ENCODE peak calls at places on chromosomes 12 and 14, in seven cellular contexts. D, L, N, V, O, K and H are unnamed samples.

GRCh38 chr12:49105504-49106120 is 5.0 kb downstream of the LMBR1L start:
- DNase-seq in D (no peak), L (peak; percentile 46), N (no peak), V (no peak), O (no peak), K (no peak), H (no peak)

GRCh38 chr14:104579507-104579906 is at the start of gene C14orf180:
- DNase-seq in D (no peak), L (no peak), N (no peak), V (no peak), O (no peak), K (no peak), H (no peak)

GRCh38 chr14:58488550-58488949 is 61.0 kb downstream of the KIAA0586 start:
- DNase-seq in D (no peak), L (peak; percentile 52), N (no peak), V (no peak), O (peak; percentile 48), K (no peak), H (peak; percentile 13)

GRCh38 chr12:15131462-15131861 is 89.8 kb downstream of the RERG start:
- DNase-seq in D (no peak), L (no peak), N (no peak), V (no peak), O (peak; percentile 91), K (no peak), H (no peak)

GRCh38 chr12:49232940-49233841 is 31.7 kb upstream of the TUBA1C start:
- DNase-seq in D (peak; percentile 39), L (peak; percentile 53), N (no peak), V (peak; percentile 35), O (peak; percentile 55), K (peak; percentile 51), H (no peak)

GRCh38 chr12:82627799-82628198 is 58.9 kb upstream of the TMTC2 start:
- DNase-seq in D (no peak), L (peak; percentile 67), N (peak; percentile 13), V (no peak), O (peak; percentile 51), K (no peak), H (no peak)

GRCh38 chr12:89160716-89161123 is 191.6 kb downstream of the DUSP6 start:
- DNase-seq in D (no peak), L (peak; percentile 73), N (no peak), V (peak; percentile 22), O (peak; percentile 94), K (peak; percentile 65), H (peak; percentile 56)

GRCh38 chr12:32501835-32502333 is 102.5 kb downstream of the FGD4 start:
- DNase-seq in D (peak; percentile 77), L (peak; percentile 92), N (peak; percentile 51), V (peak; percentile 51), O (peak; percentile 95), K (no peak), H (no peak)

GRCh38 chr14:55756078-55756477 is 176.1 kb downstream of the KTN1 start:
- DNase-seq in D (no peak), L (no peak), N (no peak), V (no peak), O (no peak), K (no peak), H (no peak)

GRCh38 chr12:47903927-47904646 is 707 bp downstream of the VDR start:
- DNase-seq in D (no peak), L (peak; percentile 78), N (peak; percentile 62), V (peak; percentile 54), O (peak; percentile 90), K (peak; percentile 73), H (peak; percentile 81)

GRCh38 chr14:25150401-25150800 is 100.5 kb upstream of the STXBP6 start:
- DNase-seq in D (no peak), L (peak; percentile 53), N (no peak), V (no peak), O (peak; percentile 83), K (no peak), H (no peak)

GRCh38 chr14:101473795-101474562 is 87.3 kb upstream of the DIO3 start:
- DNase-seq in D (no peak), L (no peak), N (no peak), V (no peak), O (no peak), K (no peak), H (no peak)

GRCh38 chr14:95776798-95777615 is 63.1 kb upstream of the TCL1A start:
- DNase-seq in D (no peak), L (no peak), N (no peak), V (no peak), O (no peak), K (no peak), H (no peak)

GRCh38 chr12:94777936-94778335 is 127.6 kb upstream of the TMCC3 start:
- DNase-seq in D (no peak), L (no peak), N (no peak), V (no peak), O (no peak), K (no peak), H (no peak)

GRCh38 chr12:90741611-90742010 is 213.4 kb downstream of the CCER1 start:
- DNase-seq in D (no peak), L (peak; percentile 1), N (no peak), V (no peak), O (peak; percentile 56), K (no peak), H (no peak)

GRCh38 chr12:34289431-34290190 is 267.3 kb downstream of the ALG10 start:
- DNase-seq in D (peak; percentile 9), L (no peak), N (no peak), V (no peak), O (no peak), K (peak; percentile 18), H (no peak)

GRCh38 chr14:61152851-61153364 is 128.2 kb downstream of the TMEM30B start:
- DNase-seq in D (no peak), L (peak; percentile 38), N (peak; percentile 73), V (no peak), O (peak; percentile 54), K (no peak), H (no peak)

GRCh38 chr14:26655128-26655527 is 57.3 kb upstream of the NOVA1 start:
- DNase-seq in D (no peak), L (no peak), N (no peak), V (no peak), O (no peak), K (no peak), H (no peak)

GRCh38 chr14:22432348-22432976 is 156.6 kb downstream of the DAD1 start:
- DNase-seq in D (no peak), L (peak; percentile 98), N (peak; percentile 96), V (peak; percentile 60), O (peak; percentile 89), K (no peak), H (no peak)

GRCh38 chr14:102899516-102899900 is 23.0 kb upstream of the AMN start:
- DNase-seq in D (no peak), L (no peak), N (no peak), V (no peak), O (no peak), K (no peak), H (no peak)

GRCh38 chr12:69354561-69355187 is 4.9 kb upstream of the YEATS4 start:
- DNase-seq in D (no peak), L (no peak), N (no peak), V (no peak), O (no peak), K (no peak), H (no peak)

GRCh38 chr12:85390281-85390680 is 110.3 kb downstream of the ALX1 start:
- DNase-seq in D (no peak), L (no peak), N (no peak), V (no peak), O (no peak), K (no peak), H (no peak)

GRCh38 chr12:85394809-85395208 is 114.8 kb downstream of the ALX1 start:
- DNase-seq in D (no peak), L (peak; percentile 25), N (no peak), V (no peak), O (no peak), K (no peak), H (no peak)

DNA sequence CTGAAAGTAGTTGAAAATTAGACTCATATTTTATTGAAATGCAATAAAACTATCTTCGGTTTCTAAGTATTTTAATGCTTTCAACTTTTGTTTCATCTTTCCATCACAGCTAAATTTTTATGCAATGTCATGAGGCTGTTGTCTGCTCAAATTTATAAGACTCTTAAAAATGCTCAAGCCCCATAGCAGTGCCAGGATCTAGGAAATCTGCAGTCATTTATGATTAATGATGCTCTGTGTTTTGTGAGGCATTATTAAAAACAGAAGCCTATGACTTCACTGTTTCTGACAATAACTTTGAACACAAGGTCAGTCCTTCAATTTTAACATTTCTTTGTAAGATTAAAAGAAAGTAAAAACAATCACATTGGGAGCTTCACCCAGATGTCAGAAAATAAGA is 112.5 kb downstream of the ALX1 start:
- DNase-seq in D (no peak), L (no peak), N (no peak), V (no peak), O (peak; percentile 1), K (no peak), H (no peak)
- TF ChIP-seq CTCF in D (no peak), L (no peak), N (no peak), V (no peak), O (no peak), K (no peak), H (no peak)

GRCh38 chr12:100987552-100988277 is 193.1 kb downstream of the ANO4 start:
- DNase-seq in D (peak; percentile 16), L (peak; percentile 42), N (peak; percentile 23), V (peak; percentile 32), O (peak; percentile 66), K (no peak), H (peak; percentile 3)
- TF ChIP-seq CTCF in D (peak; percentile 60), L (peak; percentile 56), N (peak; percentile 78), V (no peak), O (peak; percentile 50), K (no peak), H (no peak)

DNA sequence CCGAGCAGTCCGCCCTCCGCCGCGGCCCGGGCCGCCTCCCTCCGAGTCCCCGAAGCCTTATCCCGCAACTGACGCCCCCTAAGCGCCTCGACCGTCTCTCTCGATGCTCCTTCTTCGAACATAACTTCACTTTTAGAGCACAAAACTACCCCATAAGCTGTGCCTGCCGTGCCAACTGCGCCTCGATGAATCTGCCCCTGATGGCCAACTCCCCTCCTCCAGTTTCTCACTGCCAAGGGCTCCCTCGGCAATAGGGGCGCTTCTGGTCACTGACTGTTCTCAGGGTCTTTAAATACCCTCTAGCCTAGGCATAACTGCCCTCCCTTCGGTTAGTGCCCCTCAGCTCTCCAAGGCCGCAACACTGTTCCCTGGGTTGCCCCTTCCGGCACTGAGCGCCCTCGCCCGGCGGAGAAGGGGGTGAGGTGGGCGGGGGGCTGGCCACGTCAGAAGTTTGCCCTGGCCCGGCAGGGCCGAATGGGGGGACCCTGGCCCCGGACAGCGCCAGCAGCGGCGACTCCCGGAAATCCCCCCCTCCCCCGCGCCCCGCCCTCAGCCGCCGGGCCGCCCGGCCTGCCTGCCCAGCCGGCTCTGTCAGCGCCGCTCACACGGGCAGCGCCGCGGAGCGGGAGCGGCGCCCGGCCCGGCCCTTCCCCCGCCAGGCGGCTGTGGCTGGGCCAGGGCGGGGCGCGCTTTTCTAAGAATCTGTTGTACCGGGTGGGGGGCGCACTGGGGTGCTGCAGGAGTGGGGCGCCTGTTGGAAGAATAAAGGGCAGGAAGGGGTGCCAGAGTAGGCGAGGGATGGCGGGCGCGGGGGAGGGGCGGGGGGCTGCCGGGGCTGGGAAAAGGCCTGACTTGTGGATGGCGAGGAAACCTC is 10.6 kb downstream of the RARG start:
- DNase-seq in D (peak; percentile 79), L (peak; percentile 58), N (no peak), V (peak; percentile 85), O (peak; percentile 85), K (peak; percentile 84), H (peak; percentile 66)
- TF ChIP-seq CTCF in D (peak; percentile 50), L (peak; percentile 7), N (no peak), V (no peak), O (no peak), K (peak; percentile 32), H (no peak)

DNA sequence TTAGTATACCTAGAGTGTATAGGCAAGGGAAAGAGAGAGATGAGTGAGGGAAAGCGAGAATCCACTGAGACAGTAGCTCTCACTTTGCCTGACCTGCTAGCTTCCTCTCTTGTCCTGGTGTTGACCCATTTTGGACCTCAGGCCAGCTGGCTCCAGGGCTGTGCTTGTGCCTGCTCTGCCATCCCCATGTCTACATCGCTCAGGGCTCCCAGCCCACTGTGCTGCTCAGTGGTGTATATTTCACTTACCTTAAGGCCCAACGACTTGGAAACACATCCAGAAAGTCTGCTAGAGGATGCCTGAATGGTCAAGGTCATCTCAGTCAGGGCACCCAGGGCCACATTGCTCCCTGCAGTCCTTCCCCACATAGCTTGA is 964 bp upstream of the SERPINA4 start:
- DNase-seq in D (no peak), L (no peak), N (no peak), V (peak; percentile 9), O (no peak), K (no peak), H (no peak)
- TF ChIP-seq CTCF in D (no peak), L (no peak), N (no peak), V (no peak), O (no peak), K (no peak), H (no peak)